ENCODE peak calls at places on chromosomes 3 and 15, in eight cellular contexts. One of them, this sample, is unnamed.

GRCh38 chr15:39667382-39668127 is 86.7 kb downstream of the THBS1 start:
- DNase-seq in upper lobe of left lung: no peak
- DNase-seq in stomach: no peak
- DNase-seq in HCT116: no peak
- DNase-seq in breast epithelium: no peak
- DNase-seq in Panc1: no peak
- DNase-seq in spleen: no peak
- DNase-seq in suprapubic skin: no peak
- DNase-seq in this sample: no peak

GRCh38 chr3:186255703-186256331 is 106.2 kb downstream of the DGKG start:
- DNase-seq in upper lobe of left lung: peak; percentile 40
- DNase-seq in stomach: peak; percentile 53
- DNase-seq in HCT116: no peak
- DNase-seq in breast epithelium: no peak
- DNase-seq in Panc1: no peak
- DNase-seq in spleen: peak; percentile 85
- DNase-seq in suprapubic skin: no peak
- DNase-seq in this sample: no peak

GRCh38 chr15:56523521-56523920 is 58.6 kb upstream of the MNS1 start:
- DNase-seq in upper lobe of left lung: no peak
- DNase-seq in stomach: no peak
- DNase-seq in HCT116: no peak
- DNase-seq in breast epithelium: no peak
- DNase-seq in Panc1: no peak
- DNase-seq in spleen: no peak
- DNase-seq in suprapubic skin: no peak
- DNase-seq in this sample: no peak

GRCh38 chr3:114496021-114496434 is 202.2 kb downstream of the TIGIT start:
- DNase-seq in upper lobe of left lung: no peak
- DNase-seq in stomach: no peak
- DNase-seq in HCT116: peak; percentile 68
- DNase-seq in breast epithelium: no peak
- DNase-seq in Panc1: no peak
- DNase-seq in spleen: no peak
- DNase-seq in suprapubic skin: no peak
- DNase-seq in this sample: no peak

GRCh38 chr3:67946446-67946845 is 292.0 kb upstream of the SUCLG2 start:
- DNase-seq in upper lobe of left lung: no peak
- DNase-seq in stomach: no peak
- DNase-seq in HCT116: no peak
- DNase-seq in breast epithelium: no peak
- DNase-seq in Panc1: no peak
- DNase-seq in spleen: no peak
- DNase-seq in suprapubic skin: no peak
- DNase-seq in this sample: no peak

GRCh38 chr3:101676219-101676764 is 640 bp downstream of the ZBTB11 start:
- DNase-seq in upper lobe of left lung: peak; percentile 97
- DNase-seq in stomach: peak; percentile 93
- DNase-seq in HCT116: peak; percentile 88
- DNase-seq in breast epithelium: peak; percentile 89
- DNase-seq in Panc1: no peak
- DNase-seq in spleen: peak; percentile 100
- DNase-seq in suprapubic skin: peak; percentile 96
- DNase-seq in this sample: peak; percentile 94

GRCh38 chr3:167361356-167361755 is 18.7 kb downstream of the ZBBX start:
- DNase-seq in upper lobe of left lung: no peak
- DNase-seq in stomach: no peak
- DNase-seq in HCT116: no peak
- DNase-seq in breast epithelium: no peak
- DNase-seq in Panc1: no peak
- DNase-seq in spleen: no peak
- DNase-seq in suprapubic skin: no peak
- DNase-seq in this sample: no peak

GRCh38 chr15:101469520-101470288 is 19.8 kb downstream of the PCSK6 start:
- DNase-seq in upper lobe of left lung: no peak
- DNase-seq in stomach: no peak
- DNase-seq in HCT116: no peak
- DNase-seq in breast epithelium: no peak
- DNase-seq in Panc1: no peak
- DNase-seq in spleen: no peak
- DNase-seq in suprapubic skin: no peak
- DNase-seq in this sample: no peak

GRCh38 chr3:195033531-195034091 is 237.3 kb downstream of the XXYLT1 start:
- DNase-seq in upper lobe of left lung: no peak
- DNase-seq in stomach: peak; percentile 80
- DNase-seq in HCT116: peak; percentile 12
- DNase-seq in breast epithelium: peak; percentile 51
- DNase-seq in Panc1: no peak
- DNase-seq in spleen: no peak
- DNase-seq in suprapubic skin: no peak
- DNase-seq in this sample: no peak

GRCh38 chr3:155387571-155387970 is 94.1 kb upstream of the STRIT1 start:
- DNase-seq in upper lobe of left lung: no peak
- DNase-seq in stomach: no peak
- DNase-seq in HCT116: no peak
- DNase-seq in breast epithelium: no peak
- DNase-seq in Panc1: no peak
- DNase-seq in spleen: no peak
- DNase-seq in suprapubic skin: no peak
- DNase-seq in this sample: no peak

GRCh38 chr3:183654727-183655126 is 19.3 kb downstream of the KLHL24 start:
- DNase-seq in upper lobe of left lung: no peak
- DNase-seq in stomach: no peak
- DNase-seq in HCT116: no peak
- DNase-seq in breast epithelium: no peak
- DNase-seq in Panc1: no peak
- DNase-seq in spleen: no peak
- DNase-seq in suprapubic skin: no peak
- DNase-seq in this sample: no peak

GRCh38 chr3:60931452-60931851 is 319.8 kb downstream of the FHIT start:
- DNase-seq in upper lobe of left lung: no peak
- DNase-seq in stomach: no peak
- DNase-seq in HCT116: no peak
- DNase-seq in breast epithelium: no peak
- DNase-seq in Panc1: no peak
- DNase-seq in spleen: no peak
- DNase-seq in suprapubic skin: no peak
- DNase-seq in this sample: no peak

GRCh38 chr15:91342091-91342490 is 242.0 kb downstream of the SV2B start:
- DNase-seq in upper lobe of left lung: no peak
- DNase-seq in stomach: no peak
- DNase-seq in HCT116: no peak
- DNase-seq in breast epithelium: no peak
- DNase-seq in Panc1: no peak
- DNase-seq in spleen: no peak
- DNase-seq in suprapubic skin: no peak
- DNase-seq in this sample: no peak

GRCh38 chr3:120864541-120864940 is 43.5 kb upstream of the STXBP5L start:
- DNase-seq in upper lobe of left lung: no peak
- DNase-seq in stomach: no peak
- DNase-seq in HCT116: no peak
- DNase-seq in breast epithelium: no peak
- DNase-seq in Panc1: no peak
- DNase-seq in spleen: no peak
- DNase-seq in suprapubic skin: no peak
- DNase-seq in this sample: no peak

GRCh38 chr15:77144028-77144427 is 73.1 kb upstream of the TSPAN3 start:
- DNase-seq in upper lobe of left lung: no peak
- DNase-seq in stomach: no peak
- DNase-seq in HCT116: no peak
- DNase-seq in breast epithelium: no peak
- DNase-seq in Panc1: no peak
- DNase-seq in spleen: no peak
- DNase-seq in suprapubic skin: no peak
- DNase-seq in this sample: no peak

GRCh38 chr3:171871392-171872274 is 28.5 kb downstream of the TMEM212 start:
- DNase-seq in upper lobe of left lung: no peak
- DNase-seq in stomach: no peak
- DNase-seq in HCT116: no peak
- DNase-seq in breast epithelium: no peak
- DNase-seq in Panc1: no peak
- DNase-seq in spleen: no peak
- DNase-seq in suprapubic skin: no peak
- DNase-seq in this sample: no peak

GRCh38 chr3:177282028-177282655 is 84.9 kb upstream of the TBL1XR1 start:
- DNase-seq in upper lobe of left lung: no peak
- DNase-seq in stomach: no peak
- DNase-seq in HCT116: no peak
- DNase-seq in breast epithelium: no peak
- DNase-seq in Panc1: no peak
- DNase-seq in spleen: no peak
- DNase-seq in suprapubic skin: no peak
- DNase-seq in this sample: no peak

DNA sequence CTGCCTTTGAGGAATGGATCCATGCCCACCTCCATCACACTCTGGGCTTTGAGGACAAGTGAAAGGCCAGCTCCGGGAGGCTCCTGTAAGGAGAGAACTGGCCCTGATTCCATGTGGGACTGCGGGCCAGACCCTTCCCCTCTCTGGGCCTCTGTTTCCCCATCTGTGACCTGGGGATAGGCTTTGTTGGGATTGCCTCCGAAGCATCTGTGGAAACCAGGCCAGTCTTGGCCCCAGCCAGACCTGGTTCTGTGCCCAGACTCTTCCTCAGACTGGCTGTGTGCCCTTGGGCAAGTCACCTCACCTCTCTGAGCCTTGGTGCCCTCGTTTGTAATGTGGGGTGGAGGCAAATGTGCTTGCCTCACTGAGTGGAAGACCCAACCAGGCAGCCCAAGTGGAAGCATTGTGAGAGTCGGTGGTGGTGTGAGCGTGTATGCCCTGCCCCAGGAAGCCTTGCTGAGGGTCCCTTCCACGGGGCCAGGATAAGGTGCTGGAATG is 21.0 kb upstream of the SEC13 start:
- DNase-seq in upper lobe of left lung: no peak
- DNase-seq in stomach: no peak
- DNase-seq in HCT116: no peak
- DNase-seq in breast epithelium: no peak
- DNase-seq in Panc1: no peak
- DNase-seq in spleen: peak; percentile 47
- DNase-seq in suprapubic skin: no peak
- DNase-seq in this sample: no peak
- H3K4me3 ChIP-seq in upper lobe of left lung: no peak overlapping the region
- H3K4me3 ChIP-seq in stomach: no peak overlapping the region
- H3K4me3 ChIP-seq in HCT116: no peak overlapping the region
- H3K4me3 ChIP-seq in breast epithelium: no peak overlapping the region
- H3K4me3 ChIP-seq in Panc1: no peak overlapping the region
- H3K4me3 ChIP-seq in spleen: no peak overlapping the region
- H3K4me3 ChIP-seq in suprapubic skin: no peak overlapping the region
- H3K4me3 ChIP-seq in this sample: no peak overlapping the region

DNA sequence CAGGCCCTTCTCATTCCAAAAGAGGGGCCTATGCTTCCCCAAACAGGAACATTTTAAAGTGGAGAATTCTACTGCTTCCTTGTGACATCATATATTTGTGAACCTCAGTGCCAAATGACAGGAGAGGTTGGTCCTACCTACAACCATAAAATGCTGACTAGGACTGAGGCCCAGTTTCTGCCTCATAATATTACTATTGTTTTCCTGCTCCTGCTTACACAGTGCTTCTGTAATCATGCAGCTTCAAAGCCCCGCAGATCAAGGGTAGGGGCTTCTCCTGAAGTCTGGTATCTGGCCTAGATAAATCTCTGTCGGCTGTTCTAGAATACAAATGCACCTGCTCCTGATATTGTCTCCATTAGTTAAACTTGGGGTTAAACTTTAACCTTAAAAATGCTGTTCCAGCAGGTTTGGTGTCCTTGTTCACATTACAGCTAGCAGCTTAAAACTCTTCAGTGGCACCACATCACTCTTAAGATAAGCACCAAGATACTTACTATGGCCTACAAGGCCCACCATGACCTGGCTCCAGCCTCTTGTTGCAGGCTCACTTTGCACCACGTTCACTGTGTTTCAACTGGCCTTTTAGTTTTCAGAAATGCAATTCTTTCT is 552.4 kb downstream of the TUSC7 start:
- DNase-seq in upper lobe of left lung: no peak
- DNase-seq in stomach: no peak
- DNase-seq in HCT116: no peak
- DNase-seq in breast epithelium: no peak
- DNase-seq in Panc1: no peak
- DNase-seq in spleen: no peak
- DNase-seq in suprapubic skin: no peak
- DNase-seq in this sample: no peak
- TF ChIP-seq POLR2AphosphoS5 in upper lobe of left lung: no peak
- TF ChIP-seq POLR2AphosphoS5 in stomach: no peak
- TF ChIP-seq POLR2AphosphoS5 in HCT116: no peak
- TF ChIP-seq POLR2AphosphoS5 in breast epithelium: no peak
- TF ChIP-seq POLR2AphosphoS5 in Panc1: no peak
- TF ChIP-seq POLR2AphosphoS5 in spleen: no peak
- TF ChIP-seq POLR2AphosphoS5 in suprapubic skin: no peak
- TF ChIP-seq POLR2AphosphoS5 in this sample: no peak

DNA sequence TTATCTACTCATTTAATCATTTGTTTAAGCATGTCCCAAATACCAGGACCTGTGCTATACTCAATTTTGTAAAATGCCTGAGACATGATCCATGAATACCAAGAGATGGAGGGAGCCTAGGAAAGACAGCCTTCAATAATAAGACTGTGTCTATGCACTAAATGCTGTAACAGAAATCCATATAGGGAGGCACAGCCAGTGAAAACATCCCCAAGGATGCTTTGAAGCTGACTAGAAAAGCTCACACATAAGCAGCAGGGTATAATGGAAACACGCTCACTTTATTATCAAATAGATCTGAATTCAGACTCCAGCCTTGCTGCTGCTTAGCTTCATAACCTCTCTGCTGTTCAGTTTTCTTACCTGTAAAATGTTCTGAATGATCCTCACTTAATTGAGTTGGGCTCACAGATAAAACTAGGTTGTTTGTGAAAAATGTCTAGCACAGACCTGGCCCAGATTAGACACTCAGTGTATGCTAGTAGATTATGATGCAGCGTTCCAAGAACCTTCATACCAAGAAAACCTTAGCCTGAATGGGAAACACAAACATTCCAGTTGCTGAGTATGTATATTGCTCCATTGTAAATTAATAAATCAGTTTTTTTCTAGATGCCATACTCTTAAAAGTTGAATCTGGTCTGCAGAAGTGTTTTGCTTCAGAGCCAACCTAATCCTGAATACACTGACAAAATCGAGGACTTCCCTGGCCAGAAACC is 3.7 kb upstream of the LARP6 start:
- DNase-seq in upper lobe of left lung: no peak
- DNase-seq in stomach: no peak
- DNase-seq in HCT116: no peak
- DNase-seq in breast epithelium: no peak
- DNase-seq in Panc1: no peak
- DNase-seq in spleen: no peak
- DNase-seq in suprapubic skin: no peak
- DNase-seq in this sample: no peak
- H3K27ac ChIP-seq in upper lobe of left lung: peak overlapping the region; percentile 63
- H3K27ac ChIP-seq in stomach: no peak overlapping the region
- H3K27ac ChIP-seq in HCT116: no peak overlapping the region
- H3K27ac ChIP-seq in breast epithelium: peak overlapping the region; percentile 48
- H3K27ac ChIP-seq in Panc1: peak overlapping the region; percentile 23
- H3K27ac ChIP-seq in spleen: no peak overlapping the region
- H3K27ac ChIP-seq in suprapubic skin: no peak overlapping the region
- H3K27ac ChIP-seq in this sample: peak overlapping the region; percentile 92

GRCh38 chr15:94535298-94536048 is 304.1 kb downstream of the MCTP2 start:
- DNase-seq in upper lobe of left lung: no peak
- DNase-seq in stomach: no peak
- DNase-seq in HCT116: no peak
- DNase-seq in breast epithelium: no peak
- DNase-seq in Panc1: no peak
- DNase-seq in spleen: no peak
- DNase-seq in suprapubic skin: no peak
- DNase-seq in this sample: no peak

GRCh38 chr15:94542391-94542790 is 311.0 kb downstream of the MCTP2 start:
- DNase-seq in upper lobe of left lung: no peak
- DNase-seq in stomach: no peak
- DNase-seq in HCT116: no peak
- DNase-seq in breast epithelium: no peak
- DNase-seq in Panc1: no peak
- DNase-seq in spleen: no peak
- DNase-seq in suprapubic skin: no peak
- DNase-seq in this sample: no peak

GRCh38 chr15:94538280-94538679 is 306.9 kb downstream of the MCTP2 start:
- DNase-seq in upper lobe of left lung: no peak
- DNase-seq in stomach: no peak
- DNase-seq in HCT116: no peak
- DNase-seq in breast epithelium: no peak
- DNase-seq in Panc1: no peak
- DNase-seq in spleen: no peak
- DNase-seq in suprapubic skin: no peak
- DNase-seq in this sample: no peak
- H3K4me3 ChIP-seq in upper lobe of left lung: no peak overlapping the region
- H3K4me3 ChIP-seq in stomach: no peak overlapping the region
- H3K4me3 ChIP-seq in HCT116: no peak overlapping the region
- H3K4me3 ChIP-seq in breast epithelium: no peak overlapping the region
- H3K4me3 ChIP-seq in Panc1: no peak overlapping the region
- H3K4me3 ChIP-seq in spleen: no peak overlapping the region
- H3K4me3 ChIP-seq in suprapubic skin: no peak overlapping the region
- H3K4me3 ChIP-seq in this sample: no peak overlapping the region